ENCODE peak calls at places on chromosomes 1 and 21, in ten cellular contexts. One of them, this sample, is unnamed.

GRCh38 chr1:40383095-40383487 is 9.6 kb downstream of the SMAP2 start:
- DNase-seq in aorta: no peak
- DNase-seq in astrocyte: peak; percentile 37
- DNase-seq in uterus: no peak
- DNase-seq in MM.1S: no peak
- DNase-seq in gastrocnemius medialis: no peak
- DNase-seq in heart right ventricle: no peak
- DNase-seq in body of pancreas: peak; percentile 39
- DNase-seq in fibroblast of the aortic adventitia: no peak
- DNase-seq in mucosa of descending colon: no peak
- DNase-seq in this sample: no peak

GRCh38 chr1:68197891-68198290 is 34.4 kb downstream of the WLS start:
- DNase-seq in aorta: no peak
- DNase-seq in astrocyte: no peak
- DNase-seq in uterus: no peak
- DNase-seq in MM.1S: no peak
- DNase-seq in gastrocnemius medialis: no peak
- DNase-seq in heart right ventricle: no peak
- DNase-seq in body of pancreas: peak; percentile 22
- DNase-seq in fibroblast of the aortic adventitia: no peak
- DNase-seq in mucosa of descending colon: no peak
- DNase-seq in this sample: no peak

GRCh38 chr1:11286735-11287410 is 13.9 kb downstream of the UBIAD1 start:
- DNase-seq in aorta: no peak
- DNase-seq in astrocyte: peak; percentile 16
- DNase-seq in uterus: no peak
- DNase-seq in MM.1S: no peak
- DNase-seq in gastrocnemius medialis: no peak
- DNase-seq in heart right ventricle: no peak
- DNase-seq in body of pancreas: no peak
- DNase-seq in fibroblast of the aortic adventitia: peak; percentile 79
- DNase-seq in mucosa of descending colon: no peak
- DNase-seq in this sample: peak; percentile 22

GRCh38 chr1:239538244-239538988 is 152.0 kb downstream of the CHRM3 start:
- DNase-seq in aorta: no peak
- DNase-seq in astrocyte: no peak
- DNase-seq in uterus: no peak
- DNase-seq in MM.1S: no peak
- DNase-seq in gastrocnemius medialis: no peak
- DNase-seq in heart right ventricle: peak; percentile 4
- DNase-seq in body of pancreas: no peak
- DNase-seq in fibroblast of the aortic adventitia: no peak
- DNase-seq in mucosa of descending colon: peak; percentile 26
- DNase-seq in this sample: no peak

GRCh38 chr1:69221492-69221990 is 346.2 kb upstream of the LRRC7 start:
- DNase-seq in aorta: no peak
- DNase-seq in astrocyte: no peak
- DNase-seq in uterus: no peak
- DNase-seq in MM.1S: no peak
- DNase-seq in gastrocnemius medialis: no peak
- DNase-seq in heart right ventricle: no peak
- DNase-seq in body of pancreas: no peak
- DNase-seq in fibroblast of the aortic adventitia: no peak
- DNase-seq in mucosa of descending colon: no peak
- DNase-seq in this sample: no peak

GRCh38 chr1:39213511-39214002 is 9.1 kb downstream of the MACF1 start:
- DNase-seq in aorta: no peak
- DNase-seq in astrocyte: peak; percentile 85
- DNase-seq in uterus: no peak
- DNase-seq in MM.1S: no peak
- DNase-seq in gastrocnemius medialis: no peak
- DNase-seq in heart right ventricle: no peak
- DNase-seq in body of pancreas: no peak
- DNase-seq in fibroblast of the aortic adventitia: peak; percentile 71
- DNase-seq in mucosa of descending colon: no peak
- DNase-seq in this sample: peak; percentile 42

GRCh38 chr1:85569122-85569521 is 11.4 kb upstream of the CCN1 start:
- DNase-seq in aorta: no peak
- DNase-seq in astrocyte: peak; percentile 93
- DNase-seq in uterus: no peak
- DNase-seq in MM.1S: no peak
- DNase-seq in gastrocnemius medialis: no peak
- DNase-seq in heart right ventricle: no peak
- DNase-seq in body of pancreas: no peak
- DNase-seq in fibroblast of the aortic adventitia: peak; percentile 89
- DNase-seq in mucosa of descending colon: no peak
- DNase-seq in this sample: peak; percentile 79

GRCh38 chr21:42062543-42063022 is 8.5 kb upstream of the UMODL1 start:
- DNase-seq in aorta: peak; percentile 65
- DNase-seq in astrocyte: no peak
- DNase-seq in uterus: no peak
- DNase-seq in MM.1S: peak; percentile 99
- DNase-seq in gastrocnemius medialis: peak; percentile 39
- DNase-seq in heart right ventricle: no peak
- DNase-seq in body of pancreas: no peak
- DNase-seq in fibroblast of the aortic adventitia: no peak
- DNase-seq in mucosa of descending colon: peak; percentile 72
- DNase-seq in this sample: no peak

GRCh38 chr1:9872430-9873165 is 37.5 kb downstream of the CTNNBIP1 start:
- DNase-seq in aorta: no peak
- DNase-seq in astrocyte: peak; percentile 39
- DNase-seq in uterus: no peak
- DNase-seq in MM.1S: no peak
- DNase-seq in gastrocnemius medialis: peak; percentile 78
- DNase-seq in heart right ventricle: no peak
- DNase-seq in body of pancreas: no peak
- DNase-seq in fibroblast of the aortic adventitia: peak; percentile 25
- DNase-seq in mucosa of descending colon: no peak
- DNase-seq in this sample: no peak

GRCh38 chr1:63152572-63152971 is 169.8 kb upstream of the FOXD3 start:
- DNase-seq in aorta: no peak
- DNase-seq in astrocyte: no peak
- DNase-seq in uterus: no peak
- DNase-seq in MM.1S: no peak
- DNase-seq in gastrocnemius medialis: no peak
- DNase-seq in heart right ventricle: no peak
- DNase-seq in body of pancreas: no peak
- DNase-seq in fibroblast of the aortic adventitia: no peak
- DNase-seq in mucosa of descending colon: no peak
- DNase-seq in this sample: no peak

GRCh38 chr1:64624446-64624766 is 120.5 kb upstream of the RAVER2 start:
- DNase-seq in aorta: no peak
- DNase-seq in astrocyte: peak; percentile 85
- DNase-seq in uterus: no peak
- DNase-seq in MM.1S: peak; percentile 39
- DNase-seq in gastrocnemius medialis: no peak
- DNase-seq in heart right ventricle: peak; percentile 6
- DNase-seq in body of pancreas: peak; percentile 15
- DNase-seq in fibroblast of the aortic adventitia: peak; percentile 48
- DNase-seq in mucosa of descending colon: no peak
- DNase-seq in this sample: peak; percentile 83

GRCh38 chr1:47452426-47452825 is 14.6 kb downstream of the FOXD2 start:
- DNase-seq in aorta: no peak
- DNase-seq in astrocyte: no peak
- DNase-seq in uterus: no peak
- DNase-seq in MM.1S: no peak
- DNase-seq in gastrocnemius medialis: no peak
- DNase-seq in heart right ventricle: no peak
- DNase-seq in body of pancreas: no peak
- DNase-seq in fibroblast of the aortic adventitia: no peak
- DNase-seq in mucosa of descending colon: no peak
- DNase-seq in this sample: no peak

GRCh38 chr21:41580758-41581554 is 73.0 kb upstream of the TMPRSS2 start:
- DNase-seq in aorta: no peak
- DNase-seq in astrocyte: no peak
- DNase-seq in uterus: no peak
- DNase-seq in MM.1S: no peak
- DNase-seq in gastrocnemius medialis: no peak
- DNase-seq in heart right ventricle: no peak
- DNase-seq in body of pancreas: no peak
- DNase-seq in fibroblast of the aortic adventitia: no peak
- DNase-seq in mucosa of descending colon: peak; percentile 81
- DNase-seq in this sample: no peak

GRCh38 chr1:56133517-56134472 is 445.6 kb downstream of the PLPP3 start:
- DNase-seq in aorta: no peak
- DNase-seq in astrocyte: no peak
- DNase-seq in uterus: no peak
- DNase-seq in MM.1S: no peak
- DNase-seq in gastrocnemius medialis: no peak
- DNase-seq in heart right ventricle: no peak
- DNase-seq in body of pancreas: no peak
- DNase-seq in fibroblast of the aortic adventitia: no peak
- DNase-seq in mucosa of descending colon: no peak
- DNase-seq in this sample: peak; percentile 35

GRCh38 chr1:22910986-22911651 is 61.5 kb downstream of the LACTBL1 start:
- DNase-seq in aorta: no peak
- DNase-seq in astrocyte: no peak
- DNase-seq in uterus: no peak
- DNase-seq in MM.1S: no peak
- DNase-seq in gastrocnemius medialis: no peak
- DNase-seq in heart right ventricle: no peak
- DNase-seq in body of pancreas: no peak
- DNase-seq in fibroblast of the aortic adventitia: no peak
- DNase-seq in mucosa of descending colon: no peak
- DNase-seq in this sample: no peak

GRCh38 chr1:45306319-45306718 is 20.4 kb upstream of the HPDL start:
- DNase-seq in aorta: no peak
- DNase-seq in astrocyte: no peak
- DNase-seq in uterus: no peak
- DNase-seq in MM.1S: no peak
- DNase-seq in gastrocnemius medialis: no peak
- DNase-seq in heart right ventricle: no peak
- DNase-seq in body of pancreas: no peak
- DNase-seq in fibroblast of the aortic adventitia: no peak
- DNase-seq in mucosa of descending colon: no peak
- DNase-seq in this sample: peak; percentile 17
- H3K4me3 ChIP-seq in aorta: no peak overlapping the region
- H3K4me3 ChIP-seq in astrocyte: no peak overlapping the region
- H3K4me3 ChIP-seq in uterus: no peak overlapping the region
- H3K4me3 ChIP-seq in MM.1S: no peak overlapping the region
- H3K4me3 ChIP-seq in gastrocnemius medialis: no peak overlapping the region
- H3K4me3 ChIP-seq in heart right ventricle: no peak overlapping the region
- H3K4me3 ChIP-seq in body of pancreas: no peak overlapping the region
- H3K4me3 ChIP-seq in fibroblast of the aortic adventitia: no peak overlapping the region
- H3K4me3 ChIP-seq in mucosa of descending colon: no peak overlapping the region
- H3K4me3 ChIP-seq in this sample: no peak overlapping the region

GRCh38 chr1:42146916-42147320 is 6.3 kb upstream of the GUCA2B start:
- DNase-seq in aorta: no peak
- DNase-seq in astrocyte: peak; percentile 12
- DNase-seq in uterus: peak; percentile 58
- DNase-seq in MM.1S: peak; percentile 71
- DNase-seq in gastrocnemius medialis: peak; percentile 28
- DNase-seq in heart right ventricle: peak; percentile 68
- DNase-seq in body of pancreas: peak; percentile 96
- DNase-seq in fibroblast of the aortic adventitia: peak; percentile 55
- DNase-seq in mucosa of descending colon: peak; percentile 94
- DNase-seq in this sample: peak; percentile 43

GRCh38 chr1:42145190-42145716 is 8.0 kb upstream of the GUCA2B start:
- DNase-seq in aorta: no peak
- DNase-seq in astrocyte: no peak
- DNase-seq in uterus: no peak
- DNase-seq in MM.1S: no peak
- DNase-seq in gastrocnemius medialis: no peak
- DNase-seq in heart right ventricle: no peak
- DNase-seq in body of pancreas: no peak
- DNase-seq in fibroblast of the aortic adventitia: no peak
- DNase-seq in mucosa of descending colon: no peak
- DNase-seq in this sample: no peak

GRCh38 chr1:42146127-42146915 is 6.9 kb upstream of the GUCA2B start:
- DNase-seq in aorta: no peak
- DNase-seq in astrocyte: no peak
- DNase-seq in uterus: no peak
- DNase-seq in MM.1S: no peak
- DNase-seq in gastrocnemius medialis: no peak
- DNase-seq in heart right ventricle: no peak
- DNase-seq in body of pancreas: no peak
- DNase-seq in fibroblast of the aortic adventitia: no peak
- DNase-seq in mucosa of descending colon: no peak
- DNase-seq in this sample: peak; percentile 4

GRCh38 chr1:42144336-42145189 is 8.6 kb upstream of the GUCA2B start:
- DNase-seq in aorta: no peak
- DNase-seq in astrocyte: no peak
- DNase-seq in uterus: no peak
- DNase-seq in MM.1S: no peak
- DNase-seq in gastrocnemius medialis: no peak
- DNase-seq in heart right ventricle: no peak
- DNase-seq in body of pancreas: no peak
- DNase-seq in fibroblast of the aortic adventitia: no peak
- DNase-seq in mucosa of descending colon: no peak
- DNase-seq in this sample: no peak

DNA sequence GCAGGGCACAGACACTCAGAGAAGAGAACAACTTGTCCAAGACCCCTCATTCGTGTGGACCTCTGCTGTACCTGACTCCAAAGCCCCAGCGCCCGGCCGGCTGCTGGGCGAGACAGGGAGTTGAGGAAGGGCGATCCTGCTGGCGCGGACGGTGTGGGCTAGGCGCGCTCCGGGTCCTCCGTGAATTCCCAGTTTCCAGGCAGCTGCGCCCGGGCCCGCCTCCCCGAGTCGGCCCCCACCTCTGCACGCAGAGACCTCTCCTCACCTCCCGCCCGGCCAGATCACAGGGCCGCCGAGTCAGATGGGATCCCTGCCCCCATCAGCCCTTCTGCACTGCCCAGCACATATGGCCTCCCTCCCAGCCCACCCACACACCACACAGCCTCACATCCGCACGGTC is 7.5 kb upstream of the GUCA2B start:
- DNase-seq in aorta: no peak
- DNase-seq in astrocyte: no peak
- DNase-seq in uterus: no peak
- DNase-seq in MM.1S: no peak
- DNase-seq in gastrocnemius medialis: no peak
- DNase-seq in heart right ventricle: no peak
- DNase-seq in body of pancreas: no peak
- DNase-seq in fibroblast of the aortic adventitia: no peak
- DNase-seq in mucosa of descending colon: no peak
- DNase-seq in this sample: no peak
- H3K4me3 ChIP-seq in aorta: no peak overlapping the region
- H3K4me3 ChIP-seq in astrocyte: no peak overlapping the region
- H3K4me3 ChIP-seq in uterus: no peak overlapping the region
- H3K4me3 ChIP-seq in MM.1S: no peak overlapping the region
- H3K4me3 ChIP-seq in gastrocnemius medialis: no peak overlapping the region
- H3K4me3 ChIP-seq in heart right ventricle: no peak overlapping the region
- H3K4me3 ChIP-seq in body of pancreas: no peak overlapping the region
- H3K4me3 ChIP-seq in fibroblast of the aortic adventitia: no peak overlapping the region
- H3K4me3 ChIP-seq in mucosa of descending colon: no peak overlapping the region
- H3K4me3 ChIP-seq in this sample: no peak overlapping the region

GRCh38 chr21:44815852-44816628 is 1.8 kb downstream of the SUMO3 start:
- DNase-seq in aorta: no peak
- DNase-seq in astrocyte: no peak
- DNase-seq in uterus: no peak
- DNase-seq in MM.1S: no peak
- DNase-seq in gastrocnemius medialis: no peak
- DNase-seq in heart right ventricle: no peak
- DNase-seq in body of pancreas: no peak
- DNase-seq in fibroblast of the aortic adventitia: no peak
- DNase-seq in mucosa of descending colon: no peak
- DNase-seq in this sample: no peak
- H3K4me3 ChIP-seq in aorta: no peak overlapping the region
- H3K4me3 ChIP-seq in astrocyte: no peak overlapping the region
- H3K4me3 ChIP-seq in uterus: no peak overlapping the region
- H3K4me3 ChIP-seq in MM.1S: no peak overlapping the region
- H3K4me3 ChIP-seq in gastrocnemius medialis: no peak overlapping the region
- H3K4me3 ChIP-seq in heart right ventricle: no peak overlapping the region
- H3K4me3 ChIP-seq in body of pancreas: no peak overlapping the region
- H3K4me3 ChIP-seq in fibroblast of the aortic adventitia: no peak overlapping the region
- H3K4me3 ChIP-seq in mucosa of descending colon: no peak overlapping the region
- H3K4me3 ChIP-seq in this sample: peak overlapping the region; percentile 27

GRCh38 chr1:200775850-200776249 is 37.2 kb downstream of the CAMSAP2 start:
- DNase-seq in aorta: no peak
- DNase-seq in astrocyte: no peak
- DNase-seq in uterus: no peak
- DNase-seq in MM.1S: no peak
- DNase-seq in gastrocnemius medialis: no peak
- DNase-seq in heart right ventricle: no peak
- DNase-seq in body of pancreas: no peak
- DNase-seq in fibroblast of the aortic adventitia: peak; percentile 55
- DNase-seq in mucosa of descending colon: no peak
- DNase-seq in this sample: peak; percentile 38
- H3K4me3 ChIP-seq in aorta: no peak overlapping the region
- H3K4me3 ChIP-seq in astrocyte: no peak overlapping the region
- H3K4me3 ChIP-seq in uterus: no peak overlapping the region
- H3K4me3 ChIP-seq in MM.1S: no peak overlapping the region
- H3K4me3 ChIP-seq in gastrocnemius medialis: no peak overlapping the region
- H3K4me3 ChIP-seq in heart right ventricle: no peak overlapping the region
- H3K4me3 ChIP-seq in body of pancreas: no peak overlapping the region
- H3K4me3 ChIP-seq in fibroblast of the aortic adventitia: no peak overlapping the region
- H3K4me3 ChIP-seq in mucosa of descending colon: no peak overlapping the region
- H3K4me3 ChIP-seq in this sample: no peak overlapping the region